ENCODE peak calls at places on chromosomes 13 and 19, in nine cellular contexts. L is fibroblast of lung, V is brain microvascular endothelial cell, C is stomach, T is IMR-90, G is H9, U is ovary, A is Caco-2, N is progenitor cell of endocrine pancreas. O is an unnamed sample.

GRCh38 chr19:2362970-2363300 is 2.9 kb downstream of the TMPRSS9 start:
- DNase-seq in V (no peak), U (no peak), A (no peak), C (no peak), N (no peak), L (no peak), T (no peak), G (no peak), O (no peak)

GRCh38 chr19:18329035-18329376 is 6.1 kb upstream of the LSM4 start:
- DNase-seq in U (no peak), N (no peak), L (no peak), V (no peak), C (no peak), T (no peak), A (no peak), G (no peak), O (peak; percentile 56)

GRCh38 chr13:33110713-33111413 is 94.6 kb downstream of the KL start:
- DNase-seq in V (no peak), T (peak; percentile 56), L (peak; percentile 71), C (no peak), G (no peak), U (peak; percentile 37), N (no peak), A (no peak), O (no peak)

GRCh38 chr19:13143135-13143534 is 7.0 kb downstream of the STX10 start:
- DNase-seq in V (peak; percentile 88), L (peak; percentile 93), C (no peak), N (no peak), T (peak; percentile 82), G (no peak), A (no peak), U (no peak), O (peak; percentile 51)

GRCh38 chr13:37241786-37242185 is 136.3 kb upstream of the CSNK1A1L start:
- DNase-seq in G (no peak), U (no peak), T (no peak), A (no peak), N (no peak), V (peak; percentile 29), C (no peak), L (no peak), O (no peak)

GRCh38 chr13:74274946-74275345 is 140.7 kb upstream of the KLF12 start:
- DNase-seq in G (no peak), V (no peak), C (no peak), A (no peak), N (no peak), T (no peak), L (no peak), U (no peak), O (no peak)

GRCh38 chr13:49560270-49561063 is 24.9 kb downstream of the RCBTB1 start:
- DNase-seq in T (peak; percentile 79), A (peak; percentile 79), L (peak; percentile 68), N (peak; percentile 19), G (no peak), V (peak; percentile 39), U (no peak), C (peak; percentile 74), O (peak; percentile 68)

GRCh38 chr19:44592451-44592890 is 20.9 kb upstream of the IGSF23 start:
- DNase-seq in T (no peak), C (peak; percentile 71), V (no peak), A (peak; percentile 57), G (no peak), N (no peak), L (no peak), U (no peak), O (no peak)

GRCh38 chr13:33147832-33148231 is 131.6 kb downstream of the KL start:
- DNase-seq in A (no peak), L (no peak), U (no peak), C (no peak), N (no peak), T (peak; percentile 53), G (no peak), V (no peak), O (no peak)

GRCh38 chr13:18921063-18921462 is 260.6 kb downstream of the TUBA3C start:
- DNase-seq in C (no peak), G (no peak), L (no peak), V (no peak), T (no peak), A (peak; percentile 31), N (no peak), U (no peak), O (no peak)

GRCh38 chr13:106998664-106999063 is 430.7 kb upstream of the ARGLU1 start:
- DNase-seq in U (no peak), G (no peak), V (no peak), T (no peak), C (no peak), A (no peak), L (no peak), N (no peak), O (no peak)

GRCh38 chr13:48322294-48322693 is 18.7 kb downstream of the RB1 start:
- DNase-seq in G (no peak), L (no peak), C (no peak), N (no peak), A (no peak), V (no peak), T (no peak), U (no peak), O (no peak)

GRCh38 chr13:39918837-39919236 is 263.4 kb downstream of the COG6 start:
- DNase-seq in L (no peak), V (no peak), U (no peak), C (no peak), G (no peak), T (no peak), N (no peak), A (no peak), O (no peak)

GRCh38 chr19:46571495-46571894 is 29.6 kb upstream of the CALM3 start:
- DNase-seq in V (peak; percentile 14), N (no peak), C (no peak), U (no peak), T (no peak), L (no peak), A (peak; percentile 78), G (peak; percentile 85), O (peak; percentile 64)

GRCh38 chr13:73684286-73684685 is 449.9 kb downstream of the KLF12 start:
- DNase-seq in N (no peak), V (no peak), T (no peak), A (no peak), C (no peak), L (no peak), G (no peak), U (no peak), O (no peak)

GRCh38 chr13:45623516-45624090 is 8.1 kb upstream of the ERICH6B start:
- DNase-seq in T (peak; percentile 16), L (peak; percentile 36), N (no peak), U (no peak), G (no peak), V (no peak), C (no peak), A (peak; percentile 32), O (peak; percentile 19)

GRCh38 chr19:44775676-44776240 is 1.9 kb upstream of the CBLC start:
- DNase-seq in T (no peak), U (no peak), N (no peak), V (no peak), C (no peak), A (no peak), L (no peak), G (no peak), O (no peak)

GRCh38 chr13:30196025-30196424 is 111.3 kb downstream of the KATNAL1 start:
- DNase-seq in T (peak; percentile 41), L (peak; percentile 5), V (peak; percentile 67), N (no peak), G (peak; percentile 76), U (no peak), C (no peak), A (no peak), O (no peak)

GRCh38 chr19:643736-644135 is 4.1 kb downstream of the FGF22 start:
- DNase-seq in L (no peak), N (no peak), C (no peak), V (no peak), A (no peak), U (no peak), T (no peak), G (no peak), O (no peak)

GRCh38 chr19:11463391-11463790 is 17.5 kb downstream of the ELAVL3 start:
- DNase-seq in N (no peak), L (no peak), V (no peak), T (no peak), C (no peak), U (no peak), A (no peak), G (no peak), O (no peak)

GRCh38 chr13:79481685-79482052 is 714 bp downstream of the NDFIP2 start:
- DNase-seq in A (peak; percentile 43), T (no peak), N (no peak), C (peak; percentile 28), V (no peak), U (no peak), L (no peak), G (no peak), O (no peak)

GRCh38 chr19:19232231-19232630 is 20.5 kb downstream of the NCAN start:
- DNase-seq in U (no peak), G (no peak), L (no peak), N (no peak), C (no peak), V (no peak), T (no peak), A (no peak), O (no peak)

DNA sequence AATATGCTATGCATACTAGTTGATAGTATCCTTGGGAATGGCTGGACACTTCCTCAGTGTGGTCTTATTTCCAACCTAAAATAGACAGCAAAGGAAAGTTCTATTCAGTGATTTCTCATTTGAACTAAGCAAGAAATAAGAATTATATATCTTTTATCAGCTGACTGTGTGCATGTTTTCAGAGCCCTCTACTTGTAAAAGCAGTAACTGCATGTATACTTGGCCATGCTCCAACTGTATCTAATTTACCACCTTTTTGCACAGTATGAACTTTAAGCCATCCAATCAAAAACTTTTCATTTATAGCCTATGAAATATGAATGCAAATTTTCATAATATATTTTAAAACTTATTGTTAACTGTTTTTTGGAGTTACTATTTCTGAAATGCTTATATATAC is 136.4 kb upstream of the PCDH9 start:
- DNase-seq in C (no peak), T (peak; percentile 50), G (no peak), L (peak; percentile 56), V (peak; percentile 31), U (no peak), A (no peak), N (no peak), O (no peak)
- TF ChIP-seq CTCF in C (no peak), T (peak; percentile 31), G (peak; percentile 39), L (no peak), V (peak; percentile 27), U (no peak), A (no peak), N (peak; percentile 14), O (no peak)

GRCh38 chr19:48102870-48103751 is 7.5 kb downstream of the PLA2G4C start:
- DNase-seq in U (no peak), C (no peak), G (peak; percentile 72), A (peak; percentile 61), N (peak; percentile 17), T (peak; percentile 49), V (peak; percentile 31), L (peak; percentile 35), O (peak; percentile 53)
- TF ChIP-seq CTCF in U (no peak), C (no peak), G (peak; percentile 92), A (peak; percentile 82), N (peak; percentile 68), T (peak; percentile 69), V (peak; percentile 83), L (peak; percentile 60), O (peak; percentile 79)

GRCh38 chr19:41895745-41896580 is 13.0 kb downstream of the ARHGEF1 start:
- DNase-seq in G (no peak), T (no peak), L (no peak), A (no peak), C (no peak), N (no peak), U (no peak), V (no peak), O (no peak)
- TF ChIP-seq CTCF in G (peak; percentile 57), T (peak; percentile 7), L (no peak), A (peak; percentile 62), C (no peak), N (peak; percentile 48), U (no peak), V (peak; percentile 62), O (no peak)

GRCh38 chr19:8609210-8610040 is 1.1 kb downstream of the ADAMTS10 start:
- DNase-seq in C (peak; percentile 30), G (peak; percentile 82), A (no peak), N (peak; percentile 54), L (peak; percentile 59), T (peak; percentile 60), V (peak; percentile 81), U (peak; percentile 68), O (peak; percentile 32)
- TF ChIP-seq CTCF in C (no peak), G (peak; percentile 46), A (no peak), N (no peak), L (peak; percentile 14), T (peak; percentile 34), V (peak; percentile 42), U (peak; percentile 22), O (peak; percentile 51)

O was measured in HepG2.